ENCODE peak calls at places on chromosomes 13 and 19, in six cellular contexts. P is Peyer's patch, W is fibroblast of villous mesenchyme, L is mammary epithelial cell, X is AG04450, M is keratinocyte. J is an unnamed sample.

GRCh38 chr13:27304099-27304498 is 33.5 kb downstream of the RASL11A start:
- DNase-seq in P (no peak), W (no peak), L (no peak), X (no peak), M (no peak), J (no peak)

GRCh38 chr13:31485651-31486051 is 253.7 kb upstream of the RXFP2 start:
- DNase-seq in P (no peak), W (peak), L (no peak), X (no peak), M (no peak), J (no peak)

GRCh38 chr13:54949735-54950134 is 1921.1 kb downstream of the OLFM4 start:
- DNase-seq in P (no peak), W (no peak), L (no peak), X (no peak), M (no peak), J (no peak)

GRCh38 chr19:14248578-14249011 is 42.6 kb upstream of the ADGRL1 start:
- DNase-seq in P (peak), W (peak), L (no peak), X (no peak), M (no peak), J (no peak)

GRCh38 chr13:30376426-30377311 is 45.6 kb upstream of the UBE2L5 start:
- DNase-seq in P (peak), W (no peak), L (peak), X (no peak), M (no peak), J (peak)

GRCh38 chr19:13796301-13797057 is 1.2 kb downstream of the ZSWIM4 start:
- DNase-seq in P (peak), W (peak), L (peak), X (peak), M (no peak), J (no peak)

GRCh38 chr19:48806818-48807589 is 3.8 kb downstream of the BCAT2 start:
- DNase-seq in P (peak), W (peak), L (no peak), X (no peak), M (no peak), J (peak)

GRCh38 chr13:81726037-81726726 is 1385.3 kb upstream of the SPRY2 start:
- DNase-seq in P (no peak), W (no peak), L (peak), X (no peak), M (peak), J (no peak)

GRCh38 chr13:106566682-106567420 is 1.1 kb downstream of the ARGLU1 start:
- DNase-seq in P (peak), W (peak), L (peak), X (no peak), M (no peak), J (peak)

GRCh38 chr19:28961772-28962500 is 251.0 kb downstream of the UQCRFS1 start:
- DNase-seq in P (no peak), W (no peak), L (no peak), X (no peak), M (no peak), J (no peak)

GRCh38 chr19:52941941-52942370 is 18.7 kb upstream of the ZNF888 start:
- DNase-seq in P (peak), W (peak), L (peak), X (no peak), M (no peak), J (peak)

GRCh38 chr19:14786421-14786851 is 8.1 kb upstream of the ADGRE2 start:
- DNase-seq in P (peak), W (peak), L (no peak), X (no peak), M (no peak), J (peak)

GRCh38 chr19:50478901-50479715 is 2.5 kb upstream of the GARIN5A start:
- DNase-seq in P (no peak), W (peak), L (peak), X (no peak), M (no peak), J (peak)

GRCh38 chr13:70297219-70297618 is 189.0 kb upstream of the KLHL1 start:
- DNase-seq in P (no peak), W (no peak), L (no peak), X (no peak), M (no peak), J (no peak)

GRCh38 chr13:37058801-37059135 is 720 bp downstream of the SUPT20H start:
- DNase-seq in P (no peak), W (no peak), L (no peak), X (no peak), M (no peak), J (peak)
- H3K4me3 ChIP-seq in P (peak), W (peak), L (peak), X (peak), M (peak), J (peak)

DNA sequence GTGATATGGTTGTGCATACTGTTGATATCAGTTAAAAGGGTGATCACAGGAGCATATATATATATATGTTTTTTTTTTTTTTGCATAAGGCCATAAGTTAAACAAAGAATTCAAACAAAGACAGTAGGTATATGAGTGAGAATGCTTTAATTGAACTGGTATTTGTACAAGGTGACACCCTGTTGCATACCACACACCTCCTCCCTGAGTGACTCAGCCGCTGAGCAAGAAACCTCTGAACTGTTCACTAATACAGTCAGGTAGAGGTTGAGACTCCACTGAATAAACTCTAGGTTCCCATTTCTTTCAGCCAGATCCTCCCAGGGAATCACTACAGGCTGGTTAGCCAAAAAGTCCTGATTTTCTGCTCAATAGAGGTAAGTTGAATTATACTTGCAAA is at the start of gene SCEL:
- DNase-seq in P (no peak), W (no peak), L (peak), X (no peak), M (no peak), J (no peak)
- H3K4me3 ChIP-seq in P (no peak), W (no peak), L (no peak), X (no peak), M (peak), J (no peak)

GRCh38 chr13:79482271-79482970 is 1.5 kb downstream of the NDFIP2 start:
- DNase-seq in P (no peak), W (no peak), L (no peak), X (no peak), M (no peak), J (no peak)
- H3K4me3 ChIP-seq in P (peak), W (peak), L (peak), X (peak), M (peak), J (peak)

GRCh38 chr19:46976845-46977320 is 42.8 kb upstream of the NPAS1 start:
- DNase-seq in P (no peak), W (peak), L (no peak), X (no peak), M (no peak), J (no peak)

GRCh38 chr19:46974181-46974580 is 45.5 kb upstream of the NPAS1 start:
- DNase-seq in P (no peak), W (no peak), L (no peak), X (no peak), M (no peak), J (no peak)

GRCh38 chr19:46977548-46977947 is 42.1 kb upstream of the NPAS1 start:
- DNase-seq in P (no peak), W (peak), L (no peak), X (no peak), M (no peak), J (no peak)

GRCh38 chr19:46975011-46975917 is 44.4 kb upstream of the NPAS1 start:
- DNase-seq in P (no peak), W (peak), L (no peak), X (no peak), M (no peak), J (no peak)

DNA sequence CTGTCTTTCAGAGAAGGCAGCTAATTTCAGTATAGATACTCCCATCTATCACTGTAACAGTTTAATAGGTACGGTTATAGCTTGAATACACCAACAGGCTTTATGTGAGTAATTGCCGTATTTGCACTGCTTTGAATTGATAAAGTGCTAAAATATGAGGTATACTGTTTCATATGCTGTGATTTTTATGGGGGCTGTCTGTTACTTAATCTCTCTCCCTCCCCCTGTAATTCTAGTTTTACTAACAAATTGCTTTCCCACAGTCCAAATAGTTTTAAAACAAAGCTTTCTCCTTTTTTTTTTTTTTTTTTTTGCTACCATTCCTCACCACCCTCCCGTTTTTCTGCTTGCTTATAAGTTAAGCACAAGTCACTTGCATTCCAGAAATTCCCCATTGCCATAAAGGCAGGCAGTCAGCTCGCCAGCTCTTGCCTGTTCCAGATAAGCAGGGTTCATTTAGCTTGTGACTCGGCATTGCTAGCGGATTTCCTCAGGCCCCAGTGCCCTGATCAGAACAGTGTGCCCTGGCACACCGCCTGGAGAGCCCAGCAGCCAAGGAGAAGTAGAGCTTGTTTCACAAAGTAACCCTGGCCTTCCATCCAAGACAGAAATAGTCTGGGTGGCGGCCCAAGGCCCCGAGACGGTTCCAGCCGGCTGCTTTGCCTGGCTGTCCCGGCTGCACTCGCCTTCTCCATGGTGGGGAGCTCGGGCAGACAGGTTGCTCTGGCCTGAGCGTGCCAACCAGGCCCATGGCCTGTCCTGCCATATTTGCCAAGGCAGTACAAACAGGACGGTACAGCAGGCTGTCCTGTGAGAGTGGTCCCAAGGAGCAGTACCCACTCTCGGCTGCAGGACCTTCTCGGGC is 43.5 kb upstream of the NPAS1 start:
- DNase-seq in P (peak), W (peak), L (peak), X (peak), M (peak), J (no peak)
- H3K4me3 ChIP-seq in P (no peak), W (no peak), L (no peak), X (no peak), M (no peak), J (no peak)

DNA sequence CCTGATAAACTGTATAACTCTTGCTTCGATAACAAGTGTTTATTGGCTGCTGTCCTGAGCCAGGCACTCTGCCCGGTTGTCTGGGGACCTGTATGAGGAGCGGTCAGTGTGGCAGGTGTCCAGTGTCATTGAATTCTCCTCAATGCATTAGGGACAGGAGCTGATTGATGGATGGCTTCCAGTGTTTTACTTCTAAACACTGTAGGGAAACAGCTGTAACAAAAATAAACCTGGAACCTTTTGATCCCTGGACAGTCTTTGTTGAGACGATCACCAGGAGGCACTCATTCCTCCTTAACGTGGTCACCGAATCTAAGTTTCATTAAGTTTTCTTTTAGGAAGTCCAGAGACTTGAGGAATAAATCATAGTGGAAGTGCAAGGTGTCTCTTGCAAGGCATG is 17.9 kb downstream of the UBAC2 start:
- DNase-seq in P (no peak), W (peak), L (no peak), X (no peak), M (no peak), J (no peak)
- H3K4me3 ChIP-seq in P (no peak), W (no peak), L (no peak), X (no peak), M (peak), J (no peak)

GRCh38 chr19:34964598-34964997 is 569 bp upstream of the ZNF792 start:
- DNase-seq in P (no peak), W (no peak), L (no peak), X (no peak), M (no peak), J (no peak)
- H3K4me3 ChIP-seq in P (no peak), W (no peak), L (no peak), X (no peak), M (no peak), J (peak)

DNA sequence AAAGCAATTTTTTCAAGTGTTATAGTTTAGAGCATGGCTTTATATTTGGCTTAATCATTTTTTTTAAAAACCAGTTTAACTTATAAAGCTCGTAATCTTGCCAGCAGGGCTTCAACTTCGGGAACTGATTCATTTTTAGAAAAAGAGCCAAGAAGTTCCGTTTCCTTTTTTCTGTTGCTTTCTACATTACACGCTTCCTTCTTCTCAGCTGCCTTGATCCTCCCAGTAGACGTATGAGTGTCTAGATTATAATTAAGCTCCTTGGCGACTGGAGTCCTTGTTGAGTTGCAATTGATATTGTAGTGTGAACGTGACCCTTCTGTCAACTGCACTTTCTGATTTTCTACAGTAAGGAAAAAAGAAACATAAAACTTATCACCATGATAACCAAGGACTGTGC is 497.2 kb downstream of the DIAPH3 start:
- DNase-seq in P (no peak), W (no peak), L (no peak), X (no peak), M (no peak), J (no peak)
- H3K4me3 ChIP-seq in P (no peak), W (no peak), L (no peak), X (no peak), M (no peak), J (no peak)

DNA sequence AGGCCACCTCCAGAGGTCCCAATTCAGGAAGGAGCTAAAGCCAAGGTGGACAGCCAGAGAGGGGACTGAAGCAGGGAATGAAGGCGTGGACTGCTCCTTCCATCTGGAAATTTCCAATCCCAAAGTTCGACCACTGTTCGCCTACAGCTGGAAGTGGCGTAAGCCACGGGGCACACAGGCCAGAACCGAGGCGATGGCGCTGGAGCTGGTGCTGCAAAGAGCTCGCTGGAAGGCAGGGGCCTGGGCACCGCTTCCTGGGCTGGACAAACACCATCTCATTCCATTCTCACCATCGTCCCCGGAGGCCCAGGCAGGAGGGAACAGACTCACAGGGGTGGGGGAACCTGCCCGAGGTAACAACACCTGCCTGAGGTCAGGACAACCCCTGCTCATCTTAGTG is 4.2 kb downstream of the MAP2K2 start:
- DNase-seq in P (no peak), W (no peak), L (no peak), X (no peak), M (no peak), J (no peak)
- H3K4me3 ChIP-seq in P (no peak), W (no peak), L (no peak), X (no peak), M (no peak), J (no peak)

J was measured in Karpas-422.